ENCODE peak calls at places on chromosomes 6 and 20, in nine cellular contexts. J, X, G, R, S, T, Y, L and D are unnamed samples.

GRCh38 chr20:51306521-51307358 is 235.8 kb downstream of the NFATC2 start:
- DNase-seq in R (peak), X (peak), J (peak), G (no peak), L (peak), T (peak), S (peak), Y (peak), D (peak)

GRCh38 chr20:2955257-2955950 is 82.1 kb downstream of the PTPRA start:
- DNase-seq in X (no peak), G (no peak), T (no peak), L (peak), Y (no peak), J (no peak), S (no peak), R (no peak), D (no peak)

GRCh38 chr20:23159256-23159922 is 73.3 kb upstream of the CD93 start:
- DNase-seq in Y (no peak), R (no peak), S (no peak), T (peak), L (no peak), X (peak), J (no peak), G (no peak), D (no peak)

GRCh38 chr6:31402324-31403282 is 792 bp upstream of the MICA start:
- DNase-seq in L (peak), X (no peak), Y (no peak), S (peak), J (no peak), T (peak), G (no peak), R (peak), D (no peak)

GRCh38 chr6:170094686-170095272 is 196.1 kb downstream of the DLL1 start:
- DNase-seq in R (no peak), L (no peak), Y (peak), G (no peak), J (no peak), X (no peak), S (peak), T (no peak), D (no peak)

GRCh38 chr20:55173601-55174000 is 698.2 kb downstream of the DOK5 start:
- DNase-seq in Y (no peak), T (peak), R (peak), L (no peak), G (no peak), X (no peak), S (no peak), J (no peak), D (no peak)

GRCh38 chr20:50958733-50959542 is at the start of gene MOCS3:
- DNase-seq in G (peak), L (peak), R (peak), X (peak), Y (peak), J (peak), T (peak), S (peak), D (peak)

GRCh38 chr20:10671850-10672578 is 1.8 kb downstream of the JAG1 start:
- DNase-seq in T (peak), Y (peak), G (no peak), L (peak), R (peak), X (peak), J (no peak), S (no peak), D (no peak)

GRCh38 chr6:42387336-42387735 is 64.4 kb downstream of the TRERF1 start:
- DNase-seq in R (no peak), J (no peak), L (no peak), X (no peak), G (no peak), T (no peak), S (no peak), Y (no peak), D (no peak)

GRCh38 chr6:163573503-163574179 is 159.1 kb downstream of the QKI start:
- DNase-seq in L (no peak), R (no peak), T (no peak), Y (no peak), G (no peak), S (no peak), X (no peak), J (no peak), D (peak)

GRCh38 chr6:30689985-30690384 is 799 bp downstream of the NRM start:
- DNase-seq in R (no peak), S (no peak), T (no peak), L (no peak), X (no peak), J (no peak), G (no peak), Y (peak), D (no peak)

GRCh38 chr20:43959079-43959919 is 44.6 kb downstream of the TOX2 start:
- DNase-seq in S (no peak), X (no peak), G (no peak), L (no peak), R (peak), J (no peak), Y (peak), T (no peak), D (no peak)

GRCh38 chr20:63224272-63225081 is 8.5 kb upstream of the YTHDF1 start:
- DNase-seq in J (no peak), L (no peak), R (peak), G (peak), S (no peak), Y (no peak), T (peak), X (no peak), D (peak)

GRCh38 chr6:3343089-3343901 is 84.5 kb downstream of the PSMG4 start:
- DNase-seq in S (no peak), G (no peak), Y (no peak), X (no peak), R (no peak), J (no peak), T (no peak), L (no peak), D (no peak)

GRCh38 chr6:166325383-166326042 is 16.8 kb downstream of the SFT2D1 start:
- DNase-seq in L (peak), J (no peak), X (no peak), G (no peak), R (no peak), Y (no peak), S (no peak), T (no peak), D (no peak)

GRCh38 chr6:163585932-163586437 is 171.5 kb downstream of the QKI start:
- DNase-seq in Y (peak), R (peak), G (peak), S (no peak), J (peak), X (no peak), T (peak), L (no peak), D (peak)

GRCh38 chr6:132218063-132218696 is 183.1 kb downstream of the MOXD1 start:
- DNase-seq in X (no peak), L (peak), T (no peak), G (no peak), J (peak), R (peak), Y (no peak), S (no peak), D (no peak)

GRCh38 chr6:159061805-159062563 is 17.2 kb upstream of the TAGAP start:
- DNase-seq in S (no peak), X (no peak), R (no peak), L (no peak), Y (no peak), T (no peak), J (no peak), G (no peak), D (no peak)

GRCh38 chr20:11676618-11677289 is 240.9 kb upstream of the BTBD3 start:
- DNase-seq in T (peak), X (peak), Y (no peak), J (peak), S (no peak), G (no peak), L (peak), R (peak), D (peak)
- TF ChIP-seq CTCF in T (peak), X (peak), Y (peak), J (peak), S (no peak), G (peak), L (peak), R (peak), D (peak)

GRCh38 chr6:41021832-41022231 is 17.2 kb downstream of the UNC5CL start:
- DNase-seq in G (peak), X (no peak), R (peak), L (no peak), J (no peak), S (no peak), Y (no peak), T (peak), D (peak)
- TF ChIP-seq CTCF in G (peak), X (peak), R (no peak), L (no peak), J (no peak), S (no peak), Y (no peak), T (peak), D (no peak)

GRCh38 chr6:8170245-8170644 is 67.9 kb upstream of the EEF1E1 start:
- DNase-seq in X (peak), Y (no peak), S (no peak), G (no peak), T (no peak), J (no peak), R (no peak), L (no peak), D (no peak)
- TF ChIP-seq CTCF in X (peak), Y (no peak), S (no peak), G (no peak), T (no peak), J (peak), R (no peak), L (no peak), D (no peak)

GRCh38 chr6:11092654-11093053 is 980 bp upstream of the SMIM13 start:
- DNase-seq in S (no peak), J (no peak), L (no peak), T (no peak), G (no peak), R (no peak), Y (no peak), X (no peak), D (no peak)

GRCh38 chr6:11093065-11093590 is 506 bp upstream of the SMIM13 start:
- DNase-seq in Y (no peak), L (peak), G (no peak), S (no peak), T (no peak), X (peak), R (peak), J (no peak), D (no peak)

GRCh38 chr6:11096109-11096508 is 2.5 kb downstream of the SMIM13 start:
- DNase-seq in X (peak), J (peak), T (no peak), Y (no peak), L (no peak), S (no peak), R (peak), G (peak), D (peak)

GRCh38 chr6:11094411-11094851 is 797 bp downstream of the SMIM13 start:
- DNase-seq in G (peak), L (peak), Y (peak), X (peak), T (peak), S (no peak), R (peak), J (no peak), D (peak)

DNA sequence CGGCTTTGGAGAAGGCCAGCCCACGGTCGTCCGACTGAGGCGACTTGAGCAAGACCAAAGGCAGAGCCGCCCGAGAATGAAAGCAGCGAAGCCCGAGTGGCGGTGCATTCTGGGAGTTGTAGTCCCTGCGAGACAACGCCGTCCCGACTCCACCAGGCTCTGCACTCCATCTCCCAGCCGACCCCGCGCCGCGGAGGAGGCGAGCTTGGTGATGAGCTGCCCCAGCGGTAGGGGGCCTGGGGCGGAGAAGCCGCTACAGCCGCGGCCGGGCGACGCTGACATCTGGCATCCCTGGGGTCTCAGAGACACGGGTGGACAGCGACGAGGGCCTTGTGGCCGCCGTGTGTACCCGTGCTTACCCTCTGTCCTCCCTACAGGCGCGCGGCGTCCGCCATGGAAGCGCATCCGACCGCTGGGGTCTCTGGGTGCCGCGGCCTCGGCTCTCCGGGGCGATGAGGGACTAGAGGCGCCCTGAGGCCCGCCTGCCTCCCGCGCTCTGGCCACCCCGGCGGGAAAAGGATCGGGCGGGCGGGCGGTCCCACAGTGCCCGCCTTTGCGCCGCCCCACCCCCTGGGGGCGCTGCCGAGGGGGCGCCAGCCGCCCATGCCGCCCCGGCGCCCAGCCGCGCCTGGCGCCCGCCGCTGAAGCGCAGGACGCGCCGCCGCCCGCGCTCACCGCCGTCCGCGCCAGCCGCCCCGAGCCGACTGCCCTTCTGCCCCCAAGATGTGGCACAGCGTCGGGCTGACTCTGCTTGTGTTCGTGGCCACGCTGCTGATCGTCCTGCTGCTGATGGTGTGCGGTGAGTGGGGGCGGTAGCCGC is at the start of gene SMIM13:
- DNase-seq in J (peak), R (peak), S (peak), Y (peak), X (peak), T (peak), L (peak), G (peak), D (peak)
- TF ChIP-seq CTCF in J (peak), R (no peak), S (no peak), Y (peak), X (peak), T (peak), L (peak), G (peak), D (peak)

GRCh38 chr6:15911753-15912504 is 217.0 kb upstream of the MYLIP start:
- DNase-seq in L (no peak), G (no peak), S (no peak), X (peak), T (no peak), R (no peak), Y (no peak), J (no peak), D (no peak)
- TF ChIP-seq CTCF in L (no peak), G (no peak), S (no peak), X (no peak), T (no peak), R (no peak), Y (no peak), J (no peak), D (no peak)

DNA sequence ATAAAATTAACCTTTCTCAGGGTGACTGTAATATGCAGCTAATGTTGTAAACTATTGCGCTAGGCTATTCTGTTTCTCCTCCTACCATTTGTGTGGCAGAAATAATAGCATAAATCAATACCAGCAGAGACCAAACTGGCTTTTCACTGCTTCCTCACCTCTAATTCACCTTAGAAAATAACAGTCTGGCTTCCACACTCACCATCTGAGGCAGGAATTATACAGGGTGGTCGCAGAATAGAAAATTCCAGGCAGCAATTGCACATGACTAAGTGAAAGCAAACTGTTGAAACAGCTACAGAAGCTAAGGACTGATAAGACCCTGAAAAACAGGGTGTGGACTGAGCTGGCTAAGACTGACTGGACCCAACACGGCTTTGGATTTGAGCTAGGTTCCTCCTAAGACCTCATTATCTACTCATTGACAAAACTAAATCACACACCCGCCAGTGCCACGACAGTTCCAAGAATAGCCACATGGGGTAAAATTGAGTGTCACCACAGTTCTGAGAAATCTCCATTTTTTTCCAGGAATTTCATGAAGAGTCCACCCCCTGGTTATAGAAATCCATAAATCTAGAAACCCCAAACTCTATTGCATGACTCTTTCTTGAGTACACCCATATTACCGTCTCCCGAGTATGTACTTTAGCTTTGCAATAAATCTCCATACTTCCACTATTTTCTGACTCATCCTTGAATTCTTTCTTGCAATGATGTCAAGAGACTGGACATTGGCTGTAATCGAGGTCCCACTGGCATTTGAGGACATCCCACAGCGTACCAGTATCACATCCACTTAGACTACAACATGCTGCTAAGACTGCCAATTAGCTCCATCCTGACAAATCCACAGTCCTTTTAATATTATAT is 60.9 kb upstream of the KCNQ5 start:
- DNase-seq in J (no peak), G (no peak), T (no peak), X (no peak), L (no peak), Y (no peak), R (peak), S (no peak), D (no peak)
- TF ChIP-seq CTCF in J (peak), G (no peak), T (no peak), X (peak), L (no peak), Y (no peak), R (peak), S (no peak), D (no peak)

GRCh38 chr6:77463308-77463880 is at the start of gene HTR1B:
- DNase-seq in S (no peak), T (no peak), J (no peak), L (peak), Y (peak), G (no peak), R (no peak), X (peak), D (no peak)

GRCh38 chr6:77461796-77462195 is 1.5 kb downstream of the HTR1B start:
- DNase-seq in T (no peak), R (no peak), S (no peak), L (no peak), Y (no peak), J (no peak), X (no peak), G (no peak), D (no peak)

GRCh38 chr6:77466055-77467028 is 3.1 kb upstream of the HTR1B start:
- DNase-seq in Y (peak), L (peak), S (no peak), R (peak), J (no peak), G (no peak), X (peak), T (peak), D (peak)

GRCh38 chr6:77463881-77464867 is 883 bp upstream of the HTR1B start:
- DNase-seq in Y (peak), J (no peak), S (no peak), T (no peak), G (no peak), X (peak), L (no peak), R (no peak), D (no peak)

DNA sequence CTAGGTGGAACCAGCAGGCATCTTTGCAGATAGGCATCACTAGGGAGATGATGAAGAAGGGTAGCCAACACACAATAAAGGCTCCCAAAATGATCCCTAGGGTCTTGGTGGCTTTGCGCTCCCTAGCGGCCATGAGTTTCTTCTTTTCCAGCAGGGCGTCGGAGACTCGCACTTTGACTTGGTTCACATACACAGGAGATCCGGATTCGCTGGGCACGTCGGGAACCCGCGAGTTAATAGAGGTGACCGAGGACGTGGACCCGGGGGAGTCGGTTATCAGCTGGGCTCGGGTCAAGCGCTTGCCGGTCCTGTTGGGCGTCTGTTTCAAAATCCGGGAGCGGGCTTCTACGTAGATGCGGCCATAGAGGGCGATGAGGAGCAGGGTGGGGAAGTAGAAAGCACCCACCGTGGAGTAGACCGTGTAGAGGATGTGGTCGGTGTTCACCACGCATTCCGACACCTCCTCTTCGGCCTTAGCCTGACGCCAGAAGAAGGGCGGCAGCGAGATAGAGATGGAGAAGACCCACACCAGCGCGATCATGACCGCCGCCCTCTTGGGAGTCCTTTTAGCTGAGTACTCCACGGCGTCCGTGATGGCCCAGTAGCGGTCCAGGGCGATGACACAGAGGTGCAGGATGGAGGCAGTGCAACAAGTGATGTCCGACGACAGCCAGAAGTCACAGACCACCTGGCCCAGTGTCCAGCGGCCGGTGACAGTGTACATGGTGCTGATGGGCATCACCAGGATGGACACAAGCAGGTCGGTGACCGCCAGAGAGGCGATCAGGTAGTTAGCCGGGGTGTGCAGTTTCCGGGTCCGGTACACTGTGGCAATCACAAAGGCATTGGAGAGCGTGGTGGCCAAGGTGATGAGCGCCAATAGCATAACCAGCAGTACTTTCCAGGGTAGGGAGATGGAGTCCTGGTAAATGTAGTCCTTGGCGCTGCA is 658 bp downstream of the HTR1B start:
- DNase-seq in T (no peak), L (no peak), Y (peak), X (peak), S (no peak), R (no peak), J (no peak), G (no peak), D (no peak)
- TF ChIP-seq CTCF in T (no peak), L (no peak), Y (peak), X (peak), S (no peak), R (peak), J (no peak), G (no peak), D (no peak)

DNA sequence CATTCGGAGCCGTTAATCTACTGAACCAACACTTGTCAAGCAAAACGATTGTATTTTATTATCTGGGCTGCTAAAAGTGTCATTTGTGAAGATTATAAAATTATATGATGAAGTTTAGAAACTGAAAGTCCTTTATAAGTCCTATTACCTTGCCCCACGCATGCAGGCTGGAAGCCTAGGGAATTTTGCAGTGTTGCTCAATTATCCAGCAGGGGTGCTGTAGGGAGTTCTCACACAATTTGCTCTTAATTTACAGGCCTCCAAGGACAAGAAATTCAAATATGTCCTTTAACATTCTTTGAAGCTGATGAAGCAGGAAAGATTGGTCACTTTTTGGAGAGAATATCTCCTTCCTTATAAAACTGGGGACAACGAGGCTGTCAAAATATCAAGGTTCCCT is 368.9 kb downstream of the LMBRD1 start:
- DNase-seq in J (no peak), T (no peak), S (no peak), X (no peak), L (no peak), R (no peak), Y (no peak), G (no peak), D (no peak)
- TF ChIP-seq CTCF in J (no peak), T (no peak), S (no peak), X (peak), L (no peak), R (no peak), Y (no peak), G (no peak), D (no peak)